ENCODE peak calls at places on chromosomes 6 and 20, in nine cellular contexts. One of them, this sample, is unnamed.

GRCh38 chr20:61608275-61609085 is 356.4 kb downstream of the CDH4 start:
- DNase-seq in Kasumi-1: no peak
- DNase-seq in fibroblast of pulmonary artery: peak
- DNase-seq in GM12865: no peak
- DNase-seq in heart right ventricle: no peak
- DNase-seq in Panc1: no peak
- DNase-seq in stimulated activated CD4-positive, alpha-beta T cell treated with anti-CD3 and anti-CD28 coated beads, Interleukin-15, amount 100 ng/mL, for 1 hour: no peak
- DNase-seq in choroid plexus epithelial cell: peak
- DNase-seq in Daoy: peak
- DNase-seq in this sample: peak

GRCh38 chr6:7138921-7139358 is 31.2 kb downstream of the RREB1 start:
- DNase-seq in Kasumi-1: no peak
- DNase-seq in fibroblast of pulmonary artery: no peak
- DNase-seq in GM12865: peak
- DNase-seq in heart right ventricle: no peak
- DNase-seq in Panc1: no peak
- DNase-seq in stimulated activated CD4-positive, alpha-beta T cell treated with anti-CD3 and anti-CD28 coated beads, Interleukin-15, amount 100 ng/mL, for 1 hour: no peak
- DNase-seq in choroid plexus epithelial cell: no peak
- DNase-seq in Daoy: no peak
- DNase-seq in this sample: no peak

GRCh38 chr6:153425536-153425935 is 294.5 kb upstream of the RGS17 start:
- DNase-seq in Kasumi-1: no peak
- DNase-seq in fibroblast of pulmonary artery: no peak
- DNase-seq in GM12865: no peak
- DNase-seq in heart right ventricle: no peak
- DNase-seq in Panc1: no peak
- DNase-seq in stimulated activated CD4-positive, alpha-beta T cell treated with anti-CD3 and anti-CD28 coated beads, Interleukin-15, amount 100 ng/mL, for 1 hour: no peak
- DNase-seq in choroid plexus epithelial cell: no peak
- DNase-seq in Daoy: no peak
- DNase-seq in this sample: no peak

GRCh38 chr20:59024111-59024530 is 4.9 kb downstream of the TUBB1 start:
- DNase-seq in Kasumi-1: no peak
- DNase-seq in fibroblast of pulmonary artery: no peak
- DNase-seq in GM12865: no peak
- DNase-seq in heart right ventricle: no peak
- DNase-seq in Panc1: no peak
- DNase-seq in stimulated activated CD4-positive, alpha-beta T cell treated with anti-CD3 and anti-CD28 coated beads, Interleukin-15, amount 100 ng/mL, for 1 hour: no peak
- DNase-seq in choroid plexus epithelial cell: no peak
- DNase-seq in Daoy: no peak
- DNase-seq in this sample: no peak

GRCh38 chr20:46260936-46261454 is 47.3 kb downstream of the CDH22 start:
- DNase-seq in Kasumi-1: no peak
- DNase-seq in fibroblast of pulmonary artery: no peak
- DNase-seq in GM12865: no peak
- DNase-seq in heart right ventricle: no peak
- DNase-seq in Panc1: no peak
- DNase-seq in stimulated activated CD4-positive, alpha-beta T cell treated with anti-CD3 and anti-CD28 coated beads, Interleukin-15, amount 100 ng/mL, for 1 hour: no peak
- DNase-seq in choroid plexus epithelial cell: no peak
- DNase-seq in Daoy: no peak
- DNase-seq in this sample: no peak

GRCh38 chr6:85923013-85923430 is 280.3 kb upstream of the SYNCRIP start:
- DNase-seq in Kasumi-1: peak
- DNase-seq in fibroblast of pulmonary artery: peak
- DNase-seq in GM12865: peak
- DNase-seq in heart right ventricle: no peak
- DNase-seq in Panc1: peak
- DNase-seq in stimulated activated CD4-positive, alpha-beta T cell treated with anti-CD3 and anti-CD28 coated beads, Interleukin-15, amount 100 ng/mL, for 1 hour: no peak
- DNase-seq in choroid plexus epithelial cell: peak
- DNase-seq in Daoy: peak
- DNase-seq in this sample: peak

GRCh38 chr6:38138374-38138773 is 318.8 kb downstream of the ZFAND3 start:
- DNase-seq in Kasumi-1: no peak
- DNase-seq in fibroblast of pulmonary artery: no peak
- DNase-seq in GM12865: no peak
- DNase-seq in heart right ventricle: no peak
- DNase-seq in Panc1: no peak
- DNase-seq in stimulated activated CD4-positive, alpha-beta T cell treated with anti-CD3 and anti-CD28 coated beads, Interleukin-15, amount 100 ng/mL, for 1 hour: no peak
- DNase-seq in choroid plexus epithelial cell: no peak
- DNase-seq in Daoy: no peak
- DNase-seq in this sample: no peak

GRCh38 chr6:41437604-41438003 is 102.2 kb downstream of the NCR2 start:
- DNase-seq in Kasumi-1: no peak
- DNase-seq in fibroblast of pulmonary artery: no peak
- DNase-seq in GM12865: no peak
- DNase-seq in heart right ventricle: no peak
- DNase-seq in Panc1: no peak
- DNase-seq in stimulated activated CD4-positive, alpha-beta T cell treated with anti-CD3 and anti-CD28 coated beads, Interleukin-15, amount 100 ng/mL, for 1 hour: no peak
- DNase-seq in choroid plexus epithelial cell: no peak
- DNase-seq in Daoy: no peak
- DNase-seq in this sample: no peak

GRCh38 chr6:11727356-11727755 is 51.2 kb downstream of the ADTRP start:
- DNase-seq in Kasumi-1: no peak
- DNase-seq in fibroblast of pulmonary artery: no peak
- DNase-seq in GM12865: no peak
- DNase-seq in heart right ventricle: no peak
- DNase-seq in Panc1: no peak
- DNase-seq in stimulated activated CD4-positive, alpha-beta T cell treated with anti-CD3 and anti-CD28 coated beads, Interleukin-15, amount 100 ng/mL, for 1 hour: no peak
- DNase-seq in choroid plexus epithelial cell: no peak
- DNase-seq in Daoy: no peak
- DNase-seq in this sample: peak

GRCh38 chr6:169372616-169373015 is 119.0 kb upstream of the THBS2 start:
- DNase-seq in Kasumi-1: no peak
- DNase-seq in fibroblast of pulmonary artery: no peak
- DNase-seq in GM12865: no peak
- DNase-seq in heart right ventricle: no peak
- DNase-seq in Panc1: no peak
- DNase-seq in stimulated activated CD4-positive, alpha-beta T cell treated with anti-CD3 and anti-CD28 coated beads, Interleukin-15, amount 100 ng/mL, for 1 hour: no peak
- DNase-seq in choroid plexus epithelial cell: no peak
- DNase-seq in Daoy: no peak
- DNase-seq in this sample: no peak

GRCh38 chr6:53635322-53635721 is 30.2 kb downstream of the KLHL31 start:
- DNase-seq in Kasumi-1: no peak
- DNase-seq in fibroblast of pulmonary artery: no peak
- DNase-seq in GM12865: no peak
- DNase-seq in heart right ventricle: no peak
- DNase-seq in Panc1: no peak
- DNase-seq in stimulated activated CD4-positive, alpha-beta T cell treated with anti-CD3 and anti-CD28 coated beads, Interleukin-15, amount 100 ng/mL, for 1 hour: no peak
- DNase-seq in choroid plexus epithelial cell: no peak
- DNase-seq in Daoy: no peak
- DNase-seq in this sample: no peak

GRCh38 chr6:108082539-108082938 is 8.0 kb upstream of the OSTM1 start:
- DNase-seq in Kasumi-1: no peak
- DNase-seq in fibroblast of pulmonary artery: no peak
- DNase-seq in GM12865: no peak
- DNase-seq in heart right ventricle: no peak
- DNase-seq in Panc1: no peak
- DNase-seq in stimulated activated CD4-positive, alpha-beta T cell treated with anti-CD3 and anti-CD28 coated beads, Interleukin-15, amount 100 ng/mL, for 1 hour: no peak
- DNase-seq in choroid plexus epithelial cell: no peak
- DNase-seq in Daoy: no peak
- DNase-seq in this sample: no peak

GRCh38 chr6:109033655-109034054 is 61.0 kb downstream of the SESN1 start:
- DNase-seq in Kasumi-1: no peak
- DNase-seq in fibroblast of pulmonary artery: no peak
- DNase-seq in GM12865: no peak
- DNase-seq in heart right ventricle: no peak
- DNase-seq in Panc1: no peak
- DNase-seq in stimulated activated CD4-positive, alpha-beta T cell treated with anti-CD3 and anti-CD28 coated beads, Interleukin-15, amount 100 ng/mL, for 1 hour: no peak
- DNase-seq in choroid plexus epithelial cell: no peak
- DNase-seq in Daoy: no peak
- DNase-seq in this sample: no peak

GRCh38 chr20:24999568-24999967 is 7.0 kb upstream of the APMAP start:
- DNase-seq in Kasumi-1: no peak
- DNase-seq in fibroblast of pulmonary artery: no peak
- DNase-seq in GM12865: no peak
- DNase-seq in heart right ventricle: no peak
- DNase-seq in Panc1: no peak
- DNase-seq in stimulated activated CD4-positive, alpha-beta T cell treated with anti-CD3 and anti-CD28 coated beads, Interleukin-15, amount 100 ng/mL, for 1 hour: no peak
- DNase-seq in choroid plexus epithelial cell: no peak
- DNase-seq in Daoy: no peak
- DNase-seq in this sample: no peak

GRCh38 chr20:33273117-33273851 is 9.7 kb upstream of the BPIFB1 start:
- DNase-seq in Kasumi-1: no peak
- DNase-seq in fibroblast of pulmonary artery: no peak
- DNase-seq in GM12865: no peak
- DNase-seq in heart right ventricle: no peak
- DNase-seq in Panc1: no peak
- DNase-seq in stimulated activated CD4-positive, alpha-beta T cell treated with anti-CD3 and anti-CD28 coated beads, Interleukin-15, amount 100 ng/mL, for 1 hour: no peak
- DNase-seq in choroid plexus epithelial cell: no peak
- DNase-seq in Daoy: peak
- DNase-seq in this sample: no peak

GRCh38 chr6:134299236-134299635 is 18.7 kb downstream of the SGK1 start:
- DNase-seq in Kasumi-1: no peak
- DNase-seq in fibroblast of pulmonary artery: peak
- DNase-seq in GM12865: no peak
- DNase-seq in heart right ventricle: no peak
- DNase-seq in Panc1: no peak
- DNase-seq in stimulated activated CD4-positive, alpha-beta T cell treated with anti-CD3 and anti-CD28 coated beads, Interleukin-15, amount 100 ng/mL, for 1 hour: no peak
- DNase-seq in choroid plexus epithelial cell: peak
- DNase-seq in Daoy: peak
- DNase-seq in this sample: peak

GRCh38 chr20:40317156-40317790 is 371.8 kb downstream of the MAFB start:
- DNase-seq in Kasumi-1: no peak
- DNase-seq in fibroblast of pulmonary artery: no peak
- DNase-seq in GM12865: no peak
- DNase-seq in heart right ventricle: no peak
- DNase-seq in Panc1: no peak
- DNase-seq in stimulated activated CD4-positive, alpha-beta T cell treated with anti-CD3 and anti-CD28 coated beads, Interleukin-15, amount 100 ng/mL, for 1 hour: no peak
- DNase-seq in choroid plexus epithelial cell: no peak
- DNase-seq in Daoy: no peak
- DNase-seq in this sample: no peak

GRCh38 chr20:58634121-58634817 is 16.8 kb upstream of the STX16 start:
- DNase-seq in Kasumi-1: no peak
- DNase-seq in fibroblast of pulmonary artery: peak
- DNase-seq in GM12865: no peak
- DNase-seq in heart right ventricle: no peak
- DNase-seq in Panc1: no peak
- DNase-seq in stimulated activated CD4-positive, alpha-beta T cell treated with anti-CD3 and anti-CD28 coated beads, Interleukin-15, amount 100 ng/mL, for 1 hour: no peak
- DNase-seq in choroid plexus epithelial cell: no peak
- DNase-seq in Daoy: no peak
- DNase-seq in this sample: peak

GRCh38 chr6:81026041-81026553 is 726.4 kb downstream of the TENT5A start:
- DNase-seq in Kasumi-1: no peak
- DNase-seq in fibroblast of pulmonary artery: no peak
- DNase-seq in GM12865: no peak
- DNase-seq in heart right ventricle: no peak
- DNase-seq in Panc1: no peak
- DNase-seq in stimulated activated CD4-positive, alpha-beta T cell treated with anti-CD3 and anti-CD28 coated beads, Interleukin-15, amount 100 ng/mL, for 1 hour: no peak
- DNase-seq in choroid plexus epithelial cell: no peak
- DNase-seq in Daoy: no peak
- DNase-seq in this sample: no peak

GRCh38 chr6:97186416-97186999 is 96.5 kb downstream of the MMS22L start:
- DNase-seq in Kasumi-1: peak
- DNase-seq in fibroblast of pulmonary artery: peak
- DNase-seq in GM12865: peak
- DNase-seq in heart right ventricle: peak
- DNase-seq in Panc1: peak
- DNase-seq in stimulated activated CD4-positive, alpha-beta T cell treated with anti-CD3 and anti-CD28 coated beads, Interleukin-15, amount 100 ng/mL, for 1 hour: peak
- DNase-seq in choroid plexus epithelial cell: peak
- DNase-seq in Daoy: peak
- DNase-seq in this sample: peak

GRCh38 chr6:4281341-4282293 is 146.2 kb upstream of the ECI2 start:
- DNase-seq in Kasumi-1: no peak
- DNase-seq in fibroblast of pulmonary artery: peak
- DNase-seq in GM12865: peak
- DNase-seq in heart right ventricle: peak
- DNase-seq in Panc1: no peak
- DNase-seq in stimulated activated CD4-positive, alpha-beta T cell treated with anti-CD3 and anti-CD28 coated beads, Interleukin-15, amount 100 ng/mL, for 1 hour: peak
- DNase-seq in choroid plexus epithelial cell: peak
- DNase-seq in Daoy: peak
- DNase-seq in this sample: peak

GRCh38 chr6:36650848-36651247 is 27.7 kb upstream of the CDKN1A start:
- DNase-seq in Kasumi-1: peak
- DNase-seq in fibroblast of pulmonary artery: no peak
- DNase-seq in GM12865: peak
- DNase-seq in heart right ventricle: no peak
- DNase-seq in Panc1: no peak
- DNase-seq in stimulated activated CD4-positive, alpha-beta T cell treated with anti-CD3 and anti-CD28 coated beads, Interleukin-15, amount 100 ng/mL, for 1 hour: no peak
- DNase-seq in choroid plexus epithelial cell: no peak
- DNase-seq in Daoy: no peak
- DNase-seq in this sample: no peak

GRCh38 chr6:121823437-121823851 is 388.0 kb downstream of the GJA1 start:
- DNase-seq in Kasumi-1: no peak
- DNase-seq in fibroblast of pulmonary artery: peak
- DNase-seq in GM12865: no peak
- DNase-seq in heart right ventricle: no peak
- DNase-seq in Panc1: no peak
- DNase-seq in stimulated activated CD4-positive, alpha-beta T cell treated with anti-CD3 and anti-CD28 coated beads, Interleukin-15, amount 100 ng/mL, for 1 hour: no peak
- DNase-seq in choroid plexus epithelial cell: peak
- DNase-seq in Daoy: peak
- DNase-seq in this sample: peak

GRCh38 chr20:63183422-63184146 is 32.3 kb downstream of the YTHDF1 start:
- DNase-seq in Kasumi-1: peak
- DNase-seq in fibroblast of pulmonary artery: peak
- DNase-seq in GM12865: peak
- DNase-seq in heart right ventricle: no peak
- DNase-seq in Panc1: peak
- DNase-seq in stimulated activated CD4-positive, alpha-beta T cell treated with anti-CD3 and anti-CD28 coated beads, Interleukin-15, amount 100 ng/mL, for 1 hour: peak
- DNase-seq in choroid plexus epithelial cell: peak
- DNase-seq in Daoy: peak
- DNase-seq in this sample: peak

GRCh38 chr20:47969426-47969825 is 184.1 kb upstream of the SULF2 start:
- DNase-seq in Kasumi-1: no peak
- DNase-seq in fibroblast of pulmonary artery: no peak
- DNase-seq in GM12865: no peak
- DNase-seq in heart right ventricle: no peak
- DNase-seq in Panc1: no peak
- DNase-seq in stimulated activated CD4-positive, alpha-beta T cell treated with anti-CD3 and anti-CD28 coated beads, Interleukin-15, amount 100 ng/mL, for 1 hour: no peak
- DNase-seq in choroid plexus epithelial cell: no peak
- DNase-seq in Daoy: no peak
- DNase-seq in this sample: no peak

GRCh38 chr6:36414481-36414880 is 27.0 kb upstream of the ETV7 start:
- DNase-seq in Kasumi-1: no peak
- DNase-seq in fibroblast of pulmonary artery: peak
- DNase-seq in GM12865: no peak
- DNase-seq in heart right ventricle: no peak
- DNase-seq in Panc1: no peak
- DNase-seq in stimulated activated CD4-positive, alpha-beta T cell treated with anti-CD3 and anti-CD28 coated beads, Interleukin-15, amount 100 ng/mL, for 1 hour: no peak
- DNase-seq in choroid plexus epithelial cell: no peak
- DNase-seq in Daoy: no peak
- DNase-seq in this sample: peak

GRCh38 chr20:24568842-24569241 is 99.4 kb downstream of the SYNDIG1 start:
- DNase-seq in Kasumi-1: no peak
- DNase-seq in fibroblast of pulmonary artery: no peak
- DNase-seq in GM12865: no peak
- DNase-seq in heart right ventricle: no peak
- DNase-seq in Panc1: no peak
- DNase-seq in stimulated activated CD4-positive, alpha-beta T cell treated with anti-CD3 and anti-CD28 coated beads, Interleukin-15, amount 100 ng/mL, for 1 hour: no peak
- DNase-seq in choroid plexus epithelial cell: no peak
- DNase-seq in Daoy: no peak
- DNase-seq in this sample: no peak

GRCh38 chr20:36051318-36052116 is 83.1 kb downstream of the CNBD2 start:
- DNase-seq in Kasumi-1: no peak
- DNase-seq in fibroblast of pulmonary artery: no peak
- DNase-seq in GM12865: no peak
- DNase-seq in heart right ventricle: no peak
- DNase-seq in Panc1: no peak
- DNase-seq in stimulated activated CD4-positive, alpha-beta T cell treated with anti-CD3 and anti-CD28 coated beads, Interleukin-15, amount 100 ng/mL, for 1 hour: no peak
- DNase-seq in choroid plexus epithelial cell: no peak
- DNase-seq in Daoy: no peak
- DNase-seq in this sample: no peak

GRCh38 chr6:18632670-18633410 is 245.7 kb downstream of the RNF144B start:
- DNase-seq in Kasumi-1: no peak
- DNase-seq in fibroblast of pulmonary artery: peak
- DNase-seq in GM12865: no peak
- DNase-seq in heart right ventricle: no peak
- DNase-seq in Panc1: peak
- DNase-seq in stimulated activated CD4-positive, alpha-beta T cell treated with anti-CD3 and anti-CD28 coated beads, Interleukin-15, amount 100 ng/mL, for 1 hour: no peak
- DNase-seq in choroid plexus epithelial cell: peak
- DNase-seq in Daoy: no peak
- DNase-seq in this sample: peak

GRCh38 chr6:36649086-36649485 is 29.4 kb upstream of the CDKN1A start:
- DNase-seq in Kasumi-1: no peak
- DNase-seq in fibroblast of pulmonary artery: no peak
- DNase-seq in GM12865: no peak
- DNase-seq in heart right ventricle: no peak
- DNase-seq in Panc1: no peak
- DNase-seq in stimulated activated CD4-positive, alpha-beta T cell treated with anti-CD3 and anti-CD28 coated beads, Interleukin-15, amount 100 ng/mL, for 1 hour: no peak
- DNase-seq in choroid plexus epithelial cell: no peak
- DNase-seq in Daoy: no peak
- DNase-seq in this sample: no peak

GRCh38 chr6:133240511-133241087 is 558 bp upstream of the EYA4 start:
- DNase-seq in Kasumi-1: no peak
- DNase-seq in fibroblast of pulmonary artery: no peak
- DNase-seq in GM12865: no peak
- DNase-seq in heart right ventricle: peak
- DNase-seq in Panc1: no peak
- DNase-seq in stimulated activated CD4-positive, alpha-beta T cell treated with anti-CD3 and anti-CD28 coated beads, Interleukin-15, amount 100 ng/mL, for 1 hour: no peak
- DNase-seq in choroid plexus epithelial cell: peak
- DNase-seq in Daoy: peak
- DNase-seq in this sample: peak

This sample was measured in mesenchymal stem cell.